ENCODE peak calls at places on chromosomes 1 and 21, in six cellular contexts. O, V, T, Y, K and I are unnamed samples.

GRCh38 chr21:42721341-42721824 is 68.0 kb downstream of the PDE9A start:
- DNase-seq in O (no peak), V (no peak), T (no peak), Y (no peak), K (no peak), I (no peak)

GRCh38 chr1:238752332-238752731 is 634.0 kb upstream of the CHRM3 start:
- DNase-seq in O (no peak), V (no peak), T (no peak), Y (no peak), K (no peak), I (no peak)

GRCh38 chr1:65393928-65394327 is 26.5 kb upstream of the LEPR start:
- DNase-seq in O (no peak), V (no peak), T (no peak), Y (no peak), K (no peak), I (no peak)

GRCh38 chr1:236159704-236160539 is 17.6 kb downstream of the GPR137B start:
- DNase-seq in O (no peak), V (no peak), T (no peak), Y (no peak), K (no peak), I (no peak)

GRCh38 chr1:88216441-88216840 is 467.6 kb upstream of the PKN2 start:
- DNase-seq in O (no peak), V (peak; percentile 45), T (no peak), Y (no peak), K (no peak), I (no peak)

GRCh38 chr1:171226757-171227370 is 21.4 kb upstream of the FMO1 start:
- DNase-seq in O (peak; percentile 56), V (peak; percentile 35), T (no peak), Y (peak; percentile 37), K (peak; percentile 47), I (no peak)

GRCh38 chr1:93304716-93305138 is 41.0 kb upstream of the DR1 start:
- DNase-seq in O (peak; percentile 57), V (peak; percentile 35), T (peak; percentile 31), Y (peak; percentile 67), K (no peak), I (peak; percentile 25)

GRCh38 chr21:38165466-38166213 is 91.2 kb upstream of the KCNJ15 start:
- DNase-seq in O (peak; percentile 29), V (no peak), T (no peak), Y (no peak), K (no peak), I (no peak)

GRCh38 chr1:198155253-198155652 is 1.5 kb upstream of the NEK7 start:
- DNase-seq in O (no peak), V (no peak), T (no peak), Y (peak; percentile 76), K (no peak), I (peak; percentile 8)

GRCh38 chr1:65022264-65022663 is 55.9 kb upstream of the JAK1 start:
- DNase-seq in O (no peak), V (no peak), T (no peak), Y (no peak), K (no peak), I (no peak)

GRCh38 chr1:233033366-233033765 is 83.0 kb downstream of the NTPCR start:
- DNase-seq in O (no peak), V (no peak), T (no peak), Y (no peak), K (no peak), I (no peak)